ENCODE peak calls at places on chromosome 19, in nine cellular contexts. H is activated CD8-positive, alpha-beta T cell treated with anti-CD3 and anti-CD28 coated beads, Interleukin-2, amount 10 ng/mL, durations not matched to agents 7 days and 5 days; K is amygdala; E is activated CD4-positive, alpha-beta T cell treated with anti-CD3 and anti-CD28 coated beads for 4 hours; Q is activated effector memory CD4-positive, alpha-beta T cell treated with anti-CD3 and anti-CD28 coated beads, Interleukin-2, amount 50 U/mL, for 16 hours; R is PC-9; T is aorta; M is T-cell; U is keratinocyte. O is an unnamed sample.

GRCh38 chr19:7415163-7415856 is 66.6 kb downstream of the ARHGEF18 start:
- DNase-seq in H (no peak), K (no peak), E (no peak), Q (no peak), R (no peak), T (peak; percentile 66), M (no peak), U (no peak), O (no peak)

GRCh38 chr19:8973501-8974091 is 36.6 kb downstream of the MUC16 start:
- DNase-seq in H (peak; percentile 25), K (no peak), E (no peak), Q (no peak), R (peak; percentile 31), T (no peak), M (no peak), U (no peak), O (no peak)

GRCh38 chr19:43643326-43643725 is 3.7 kb upstream of the CADM4 start:
- DNase-seq in H (no peak), K (no peak), E (no peak), Q (no peak), R (no peak), T (no peak), M (no peak), U (no peak), O (no peak)

GRCh38 chr19:55283548-55284393 is at the start of gene BRSK1:
- DNase-seq in H (peak; percentile 66), K (peak; percentile 75), E (peak; percentile 50), Q (peak; percentile 76), R (no peak), T (peak; percentile 77), M (no peak), U (no peak), O (peak; percentile 77)

GRCh38 chr19:13899393-13899792 is 6.5 kb downstream of the BRME1 start:
- DNase-seq in H (no peak), K (no peak), E (no peak), Q (no peak), R (no peak), T (no peak), M (no peak), U (no peak), O (no peak)

GRCh38 chr19:30895946-30896345 is 453.3 kb downstream of the TSHZ3 start:
- DNase-seq in H (no peak), K (no peak), E (no peak), Q (no peak), R (no peak), T (no peak), M (no peak), U (no peak), O (no peak)

GRCh38 chr19:33997690-33998089 is 174.6 kb upstream of the LSM14A start:
- DNase-seq in H (no peak), K (no peak), E (no peak), Q (no peak), R (no peak), T (no peak), M (no peak), U (no peak), O (no peak)

GRCh38 chr19:5048091-5048726 is 79.3 kb downstream of the KDM4B start:
- DNase-seq in H (peak; percentile 71), K (peak; percentile 32), E (peak; percentile 45), Q (peak; percentile 84), R (no peak), T (peak; percentile 86), M (no peak), U (peak; percentile 66), O (peak; percentile 87)

GRCh38 chr19:48681127-48681470 is 8.3 kb upstream of the NTN5 start:
- DNase-seq in H (no peak), K (no peak), E (no peak), Q (no peak), R (no peak), T (no peak), M (no peak), U (no peak), O (no peak)

GRCh38 chr19:55486971-55487883 is 1.0 kb upstream of the SSC5D start:
- DNase-seq in H (peak; percentile 33), K (no peak), E (peak; percentile 60), Q (peak; percentile 81), R (peak; percentile 69), T (peak; percentile 93), M (no peak), U (peak; percentile 23), O (peak; percentile 93)

GRCh38 chr19:53999694-54000093 is 8.3 kb downstream of the CACNG6 start:
- DNase-seq in H (no peak), K (no peak), E (no peak), Q (no peak), R (no peak), T (no peak), M (no peak), U (no peak), O (no peak)

O was measured in uterus.